ENCODE peak calls at places on chromosome 12, in nine cellular contexts. I, W, A, N, L, M, V, C and G are unnamed samples.

GRCh38 chr12:7008864-7009263 is 9.4 kb downstream of the LPCAT3 start:
- DNase-seq in I (no peak), W (no peak), A (no peak), N (no peak), L (no peak), M (no peak), V (no peak), C (no peak), G (no peak)

GRCh38 chr12:109115758-109116610 is at the start of gene ACACB:
- DNase-seq in I (no peak), W (peak), A (peak), N (no peak), L (no peak), M (peak), V (no peak), C (no peak), G (no peak)

GRCh38 chr12:9925746-9926393 is 6.3 kb downstream of the CLEC2A start:
- DNase-seq in I (peak), W (no peak), A (peak), N (peak), L (peak), M (no peak), V (peak), C (peak), G (peak)

GRCh38 chr12:14628771-14629170 is 61.1 kb upstream of the PLBD1 start:
- DNase-seq in I (no peak), W (no peak), A (no peak), N (no peak), L (no peak), M (no peak), V (no peak), C (no peak), G (no peak)

GRCh38 chr12:132159555-132160003 is 15.3 kb downstream of the NOC4L start:
- DNase-seq in I (no peak), W (no peak), A (no peak), N (no peak), L (no peak), M (no peak), V (no peak), C (no peak), G (peak)

GRCh38 chr12:69834566-69834965 is 9.5 kb downstream of the MYRFL start:
- DNase-seq in I (no peak), W (no peak), A (no peak), N (no peak), L (no peak), M (no peak), V (no peak), C (no peak), G (no peak)

GRCh38 chr12:7042847-7043246 is 17.7 kb upstream of the C1S start:
- DNase-seq in I (no peak), W (peak), A (peak), N (no peak), L (peak), M (no peak), V (peak), C (peak), G (no peak)

GRCh38 chr12:59677857-59678256 is 82.0 kb downstream of the SLC16A7 start:
- DNase-seq in I (no peak), W (no peak), A (no peak), N (no peak), L (no peak), M (peak), V (no peak), C (no peak), G (no peak)

GRCh38 chr12:49212572-49212971 is 23.7 kb upstream of the TUBA1A start:
- DNase-seq in I (no peak), W (no peak), A (no peak), N (no peak), L (no peak), M (no peak), V (no peak), C (no peak), G (no peak)

GRCh38 chr12:120231316-120232011 is 30.6 kb upstream of the RPLP0 start:
- DNase-seq in I (peak), W (peak), A (no peak), N (peak), L (peak), M (peak), V (peak), C (peak), G (peak)

GRCh38 chr12:116916714-116917114 is 6.0 kb downstream of the FBXW8 start:
- DNase-seq in I (peak), W (peak), A (no peak), N (no peak), L (peak), M (no peak), V (peak), C (peak), G (peak)

GRCh38 chr12:54378791-54379400 is 5.6 kb downstream of the ZNF385A start:
- DNase-seq in I (no peak), W (no peak), A (peak), N (peak), L (no peak), M (peak), V (no peak), C (no peak), G (peak)

GRCh38 chr12:98355933-98356332 is 159.5 kb upstream of the TMPO start:
- DNase-seq in I (no peak), W (no peak), A (no peak), N (no peak), L (no peak), M (no peak), V (no peak), C (no peak), G (no peak)

GRCh38 chr12:123337053-123337452 is 27.6 kb downstream of the SBNO1 start:
- DNase-seq in I (no peak), W (no peak), A (no peak), N (no peak), L (no peak), M (no peak), V (no peak), C (no peak), G (no peak)

GRCh38 chr12:56999456-56999855 is 6.9 kb downstream of the ZBTB39 start:
- DNase-seq in I (no peak), W (no peak), A (no peak), N (no peak), L (no peak), M (no peak), V (no peak), C (no peak), G (no peak)

GRCh38 chr12:92848740-92849139 is 80.4 kb downstream of the EEA1 start:
- DNase-seq in I (no peak), W (no peak), A (no peak), N (no peak), L (no peak), M (no peak), V (no peak), C (no peak), G (no peak)

GRCh38 chr12:70230934-70231606 is 12.2 kb upstream of the CNOT2 start:
- DNase-seq in I (no peak), W (no peak), A (no peak), N (no peak), L (no peak), M (no peak), V (no peak), C (no peak), G (no peak)

GRCh38 chr12:65986047-65986446 is 144.5 kb downstream of the LLPH start:
- DNase-seq in I (no peak), W (no peak), A (no peak), N (no peak), L (peak), M (no peak), V (no peak), C (no peak), G (no peak)

GRCh38 chr12:130063866-130064265 is 98.4 kb upstream of the FZD10 start:
- DNase-seq in I (no peak), W (no peak), A (no peak), N (no peak), L (no peak), M (no peak), V (no peak), C (no peak), G (no peak)

GRCh38 chr12:82608706-82609105 is 78.0 kb upstream of the TMTC2 start:
- DNase-seq in I (peak), W (no peak), A (no peak), N (no peak), L (no peak), M (no peak), V (peak), C (peak), G (no peak)

GRCh38 chr12:76055393-76055792 is 23.8 kb upstream of the PHLDA1 start:
- DNase-seq in I (no peak), W (no peak), A (no peak), N (no peak), L (no peak), M (no peak), V (no peak), C (no peak), G (no peak)

GRCh38 chr12:65712264-65713004 is 111.8 kb upstream of the HMGA2 start:
- DNase-seq in I (no peak), W (no peak), A (no peak), N (no peak), L (no peak), M (no peak), V (no peak), C (no peak), G (no peak)

GRCh38 chr12:93279849-93280412 is 97.8 kb upstream of the NUDT4 start:
- DNase-seq in I (no peak), W (no peak), A (peak), N (peak), L (no peak), M (no peak), V (no peak), C (no peak), G (no peak)

GRCh38 chr12:39375206-39375808 is 67.6 kb downstream of the KIF21A start:
- DNase-seq in I (peak), W (peak), A (peak), N (no peak), L (no peak), M (no peak), V (no peak), C (no peak), G (no peak)

GRCh38 chr12:2356601-2357125 is 303.9 kb downstream of the CACNA1C start:
- DNase-seq in I (no peak), W (no peak), A (no peak), N (no peak), L (no peak), M (peak), V (no peak), C (no peak), G (no peak)

GRCh38 chr12:129844662-129845061 is 59.2 kb downstream of the TMEM132D start:
- DNase-seq in I (peak), W (peak), A (no peak), N (no peak), L (no peak), M (no peak), V (no peak), C (no peak), G (no peak)

GRCh38 chr12:22653790-22654189 is 28.8 kb downstream of the ETNK1 start:
- DNase-seq in I (no peak), W (no peak), A (no peak), N (no peak), L (no peak), M (no peak), V (no peak), C (no peak), G (no peak)

GRCh38 chr12:55685671-55686070 is 22.0 kb downstream of the ITGA7 start:
- DNase-seq in I (no peak), W (no peak), A (no peak), N (no peak), L (no peak), M (peak), V (no peak), C (no peak), G (no peak)

GRCh38 chr12:68565391-68565903 is 45.3 kb upstream of the RAP1B start:
- DNase-seq in I (peak), W (no peak), A (no peak), N (no peak), L (peak), M (no peak), V (peak), C (peak), G (peak)

GRCh38 chr12:50686976-50687375 is 76.9 kb upstream of the ATF1 start:
- DNase-seq in I (no peak), W (no peak), A (no peak), N (no peak), L (no peak), M (no peak), V (no peak), C (no peak), G (no peak)

GRCh38 chr12:104477812-104478388 is 21.2 kb downstream of the CHST11 start:
- DNase-seq in I (no peak), W (no peak), A (no peak), N (no peak), L (no peak), M (no peak), V (no peak), C (no peak), G (no peak)

GRCh38 chr12:11786638-11787365 is 137.3 kb downstream of the ETV6 start:
- DNase-seq in I (no peak), W (no peak), A (no peak), N (no peak), L (no peak), M (no peak), V (no peak), C (no peak), G (no peak)

GRCh38 chr12:113889076-113889475 is 77.0 kb downstream of the RBM19 start:
- DNase-seq in I (no peak), W (no peak), A (no peak), N (no peak), L (no peak), M (no peak), V (peak), C (peak), G (no peak)
- TF ChIP-seq CTCF in I (no peak), W (no peak), A (peak), N (no peak), L (no peak), M (no peak), V (no peak), C (no peak), G (no peak)

DNA sequence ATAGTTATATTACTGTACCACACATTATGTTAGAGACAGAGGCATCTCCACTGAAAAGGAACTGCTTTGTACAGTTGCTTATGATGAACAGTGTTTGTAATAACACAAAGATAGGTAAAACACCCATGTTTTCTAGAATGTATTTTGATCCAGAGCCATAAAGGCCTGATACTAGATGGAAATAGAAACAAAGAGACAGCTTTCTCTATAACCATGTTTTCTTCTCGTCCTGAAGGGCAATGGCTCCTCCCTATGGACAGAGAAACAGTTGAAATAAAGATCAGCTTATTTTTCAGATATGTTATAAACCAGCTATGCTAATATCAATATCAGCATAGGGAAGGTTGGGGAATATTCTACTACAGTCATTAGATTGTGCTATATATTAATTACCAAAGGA is 109.2 kb downstream of the ATXN7L3B start:
- DNase-seq in I (peak), W (no peak), A (no peak), N (no peak), L (peak), M (no peak), V (no peak), C (peak), G (peak)
- TF ChIP-seq CTCF in I (peak), W (peak), A (peak), N (no peak), L (peak), M (no peak), V (no peak), C (no peak), G (no peak)

GRCh38 chr12:41190360-41190759 is 2.2 kb downstream of the PDZRN4 start:
- DNase-seq in I (peak), W (no peak), A (peak), N (peak), L (peak), M (no peak), V (peak), C (no peak), G (peak)
- TF ChIP-seq CTCF in I (peak), W (peak), A (peak), N (no peak), L (peak), M (no peak), V (peak), C (peak), G (no peak)

DNA sequence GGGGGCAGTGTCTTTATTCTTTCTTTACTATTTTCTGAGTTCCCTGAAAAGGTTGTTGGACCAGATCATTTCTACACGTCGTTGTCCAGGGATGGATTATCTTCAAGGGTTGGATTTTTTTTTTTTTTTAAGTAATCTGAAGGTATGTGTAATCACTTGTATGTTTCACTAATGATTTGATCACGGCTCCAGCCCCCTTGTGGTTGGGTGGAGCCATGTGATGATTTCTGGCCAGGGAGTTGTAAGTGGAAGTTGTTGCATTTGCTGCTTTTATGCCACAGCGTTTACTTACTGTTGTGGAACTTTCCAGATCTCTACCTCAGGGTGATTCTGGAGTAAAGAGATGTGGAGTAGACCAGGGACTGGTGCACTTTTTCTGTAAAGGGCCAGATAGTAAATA is 390.3 kb downstream of the AACS start:
- DNase-seq in I (no peak), W (no peak), A (peak), N (no peak), L (no peak), M (no peak), V (no peak), C (no peak), G (no peak)
- TF ChIP-seq CTCF in I (no peak), W (no peak), A (peak), N (peak), L (no peak), M (no peak), V (no peak), C (no peak), G (no peak)

GRCh38 chr12:67220065-67220464 is 49.1 kb upstream of the CAND1 start:
- DNase-seq in I (no peak), W (no peak), A (peak), N (peak), L (peak), M (no peak), V (peak), C (no peak), G (peak)
- TF ChIP-seq CTCF in I (peak), W (peak), A (peak), N (no peak), L (peak), M (no peak), V (peak), C (no peak), G (peak)

GRCh38 chr12:19957578-19957977 is 410.8 kb upstream of the PDE3A start:
- DNase-seq in I (no peak), W (no peak), A (no peak), N (no peak), L (no peak), M (no peak), V (peak), C (no peak), G (no peak)
- TF ChIP-seq CTCF in I (no peak), W (no peak), A (no peak), N (no peak), L (no peak), M (no peak), V (no peak), C (no peak), G (no peak)

GRCh38 chr12:90974286-90974685 is 19.3 kb upstream of the CCER1 start:
- DNase-seq in I (no peak), W (no peak), A (no peak), N (no peak), L (peak), M (no peak), V (peak), C (peak), G (no peak)

GRCh38 chr12:90965204-90965603 is 10.2 kb upstream of the CCER1 start:
- DNase-seq in I (no peak), W (no peak), A (no peak), N (no peak), L (no peak), M (no peak), V (no peak), C (no peak), G (no peak)

GRCh38 chr12:90970911-90971310 is 15.9 kb upstream of the CCER1 start:
- DNase-seq in I (no peak), W (no peak), A (no peak), N (no peak), L (no peak), M (no peak), V (no peak), C (no peak), G (no peak)

GRCh38 chr12:90969851-90970250 is 14.9 kb upstream of the CCER1 start:
- DNase-seq in I (no peak), W (no peak), A (no peak), N (no peak), L (no peak), M (no peak), V (no peak), C (no peak), G (no peak)

DNA sequence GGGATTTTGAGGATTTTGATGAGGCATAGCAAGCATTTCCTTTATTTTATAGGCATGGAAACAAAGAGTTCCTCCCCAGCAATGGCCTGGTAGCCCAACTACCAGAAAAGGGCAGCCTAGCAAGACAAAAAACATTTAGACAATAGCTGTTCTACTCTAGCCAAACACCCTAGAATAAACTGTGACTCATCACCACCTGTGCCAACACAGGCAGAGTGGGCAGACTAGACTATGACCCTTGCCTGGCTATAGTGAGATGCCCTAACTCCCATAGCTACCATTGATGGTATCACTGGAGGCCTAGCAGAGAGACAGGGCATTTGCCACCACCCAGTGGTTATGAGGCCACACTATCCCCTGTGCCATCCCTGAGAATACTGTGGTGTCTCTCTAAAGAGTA is 15.5 kb upstream of the CCER1 start:
- DNase-seq in I (no peak), W (no peak), A (no peak), N (no peak), L (peak), M (no peak), V (peak), C (no peak), G (peak)
- TF ChIP-seq CTCF in I (no peak), W (no peak), A (no peak), N (no peak), L (no peak), M (no peak), V (no peak), C (no peak), G (no peak)

GRCh38 chr12:52710744-52711143 is 7.4 kb upstream of the KRT77 start:
- DNase-seq in I (no peak), W (no peak), A (no peak), N (no peak), L (no peak), M (no peak), V (no peak), C (no peak), G (no peak)

GRCh38 chr12:52714887-52715281 is 11.6 kb upstream of the KRT77 start:
- DNase-seq in I (no peak), W (no peak), A (no peak), N (no peak), L (no peak), M (no peak), V (no peak), C (no peak), G (no peak)

GRCh38 chr12:52713960-52714886 is 10.9 kb upstream of the KRT77 start:
- DNase-seq in I (no peak), W (no peak), A (peak), N (peak), L (peak), M (no peak), V (no peak), C (no peak), G (no peak)

GRCh38 chr12:52716061-52716460 is 12.7 kb upstream of the KRT77 start:
- DNase-seq in I (no peak), W (no peak), A (no peak), N (no peak), L (no peak), M (no peak), V (no peak), C (no peak), G (no peak)

DNA sequence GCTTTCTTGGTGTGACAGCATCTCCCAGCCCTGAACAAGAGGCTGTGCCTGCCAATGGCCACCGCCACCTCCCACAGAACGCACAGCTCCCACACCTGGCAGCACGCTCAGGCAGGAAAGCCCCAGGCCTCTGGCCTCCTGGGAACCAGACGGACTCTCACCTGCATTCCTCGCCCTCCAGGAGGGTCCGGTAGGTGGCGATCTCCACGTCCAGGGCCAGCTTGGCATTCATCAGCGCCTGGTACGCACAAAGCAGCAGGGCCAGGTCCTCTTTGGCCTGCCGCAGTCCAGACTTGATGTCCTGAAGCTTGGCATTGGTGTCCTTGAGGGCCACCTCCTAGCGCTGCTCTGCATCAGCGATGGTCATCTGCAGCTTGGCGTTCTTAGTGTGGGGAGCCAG is 12.1 kb upstream of the KRT77 start:
- DNase-seq in I (no peak), W (no peak), A (peak), N (peak), L (peak), M (no peak), V (no peak), C (no peak), G (no peak)
- TF ChIP-seq CTCF in I (peak), W (no peak), A (peak), N (no peak), L (no peak), M (no peak), V (no peak), C (no peak), G (no peak)